ENCODE peak calls at places on chromosomes 3 and 15, in five cellular contexts. Q, C, R, O and G are unnamed samples.

GRCh38 chr15:94576889-94577533 is 345.6 kb downstream of the MCTP2 start:
- DNase-seq in Q (peak; percentile 56), C (peak; percentile 10), R (peak; percentile 20), O (no peak), G (peak; percentile 54)

GRCh38 chr3:10534066-10534465 is 28.7 kb upstream of the ATP2B2 start:
- DNase-seq in R (no peak), O (no peak), Q (no peak), C (no peak), G (no peak)

GRCh38 chr3:139421034-139421433 is 31.6 kb upstream of the COPB2 start:
- DNase-seq in C (no peak), O (no peak), R (no peak), Q (no peak), G (no peak)

GRCh38 chr15:72690938-72691337 is 4.9 kb downstream of the BBS4 start:
- DNase-seq in Q (no peak), O (no peak), C (no peak), R (no peak), G (no peak)

GRCh38 chr15:100986158-100986896 is 67.2 kb downstream of the LRRK1 start:
- DNase-seq in O (no peak), R (no peak), C (no peak), Q (no peak), G (no peak)

GRCh38 chr15:65154720-65155119 is 21.1 kb upstream of the PDCD7 start:
- DNase-seq in R (no peak), Q (no peak), O (no peak), C (no peak), G (no peak)

GRCh38 chr15:56783857-56784661 is 50.8 kb upstream of the ZNF280D start:
- DNase-seq in C (no peak), O (no peak), Q (no peak), R (no peak), G (no peak)

GRCh38 chr3:128313181-128313725 is 153.4 kb downstream of the DNAJB8 start:
- DNase-seq in Q (no peak), O (no peak), C (no peak), R (no peak), G (no peak)

GRCh38 chr15:69631978-69632377 is 179.4 kb downstream of the RPLP1 start:
- DNase-seq in R (no peak), C (peak; percentile 56), O (no peak), Q (no peak), G (no peak)

GRCh38 chr3:108271626-108272025 is 24.7 kb upstream of the HHLA2 start:
- DNase-seq in O (no peak), Q (no peak), R (no peak), C (no peak), G (no peak)

GRCh38 chr3:118688396-118688884 is 346.2 kb downstream of the IGSF11 start:
- DNase-seq in C (no peak), R (no peak), Q (peak; percentile 8), O (no peak), G (no peak)

GRCh38 chr15:42079401-42079908 is 14.9 kb downstream of the PLA2G4D start:
- DNase-seq in Q (peak; percentile 40), C (no peak), R (no peak), O (no peak), G (no peak)

GRCh38 chr3:156642750-156643728 is 31.4 kb upstream of the TIPARP start:
- DNase-seq in R (no peak), C (peak; percentile 12), O (no peak), Q (no peak), G (no peak)

GRCh38 chr3:117447419-117447818 is 737.8 kb downstream of the TUSC7 start:
- DNase-seq in R (no peak), C (no peak), Q (no peak), O (no peak), G (no peak)

GRCh38 chr3:193240436-193240849 is 579 bp upstream of the PLAAT1 start:
- DNase-seq in O (no peak), C (peak; percentile 55), Q (no peak), R (no peak), G (peak; percentile 8)

GRCh38 chr15:89150762-89151305 is 62.6 kb downstream of the ABHD2 start:
- DNase-seq in O (no peak), R (peak; percentile 50), C (no peak), Q (no peak), G (no peak)

GRCh38 chr15:58019503-58020376 is 45.8 kb downstream of the ALDH1A2 start:
- DNase-seq in C (no peak), R (no peak), O (no peak), Q (no peak), G (no peak)

GRCh38 chr15:97023131-97023844 is 692.8 kb downstream of the NR2F2 start:
- DNase-seq in O (no peak), R (no peak), Q (no peak), C (no peak), G (no peak)

GRCh38 chr3:30607032-30607833 is 832 bp downstream of the TGFBR2 start:
- DNase-seq in Q (peak; percentile 24), C (no peak), O (no peak), R (no peak), G (peak; percentile 45)

GRCh38 chr3:98952404-98952803 is 50.9 kb upstream of the DCBLD2 start:
- DNase-seq in Q (no peak), O (no peak), R (no peak), C (no peak), G (no peak)

GRCh38 chr3:17752441-17752840 is 10.0 kb upstream of the TBC1D5 start:
- DNase-seq in C (no peak), O (no peak), R (no peak), Q (no peak), G (no peak)

GRCh38 chr3:131349946-131350347 is 31.6 kb upstream of the NUDT16 start:
- DNase-seq in C (peak; percentile 54), Q (no peak), R (no peak), O (no peak), G (no peak)

GRCh38 chr15:40093224-40093842 is 15.3 kb downstream of the BMF start:
- DNase-seq in C (no peak), O (no peak), R (no peak), Q (no peak), G (no peak)

GRCh38 chr15:95970326-95970725 is 360.2 kb upstream of the NR2F2 start:
- DNase-seq in Q (no peak), R (no peak), C (no peak), O (no peak), G (no peak)

GRCh38 chr15:97978408-97979130 is 18.1 kb downstream of the ARRDC4 start:
- DNase-seq in R (peak; percentile 58), C (no peak), Q (peak; percentile 36), O (no peak), G (no peak)

GRCh38 chr15:92616621-92617179 is 38.9 kb downstream of the FAM174B start:
- DNase-seq in Q (peak; percentile 24), R (no peak), C (no peak), O (no peak), G (no peak)

GRCh38 chr15:93179072-93179471 is 90.1 kb upstream of the RGMA start:
- DNase-seq in C (peak; percentile 24), R (no peak), O (peak; percentile 8), Q (peak; percentile 12), G (no peak)

GRCh38 chr3:139106013-139106932 is 61.6 kb upstream of the PRR23C start:
- DNase-seq in R (peak; percentile 49), O (no peak), C (no peak), Q (no peak), G (no peak)

GRCh38 chr3:42652251-42652610 is 1.3 kb upstream of the ZBTB47 start:
- DNase-seq in Q (no peak), R (no peak), O (no peak), C (no peak), G (no peak)

GRCh38 chr3:42653303-42653559 is 266 bp upstream of the ZBTB47 start:
- DNase-seq in Q (no peak), O (no peak), C (no peak), R (no peak), G (no peak)

GRCh38 chr3:42653560-42654330 is at the start of gene ZBTB47:
- DNase-seq in C (no peak), Q (peak; percentile 46), R (no peak), O (no peak), G (peak; percentile 43)

GRCh38 chr3:42651248-42652091 is 2.0 kb upstream of the ZBTB47 start:
- DNase-seq in Q (no peak), O (no peak), R (no peak), C (no peak), G (no peak)

GRCh38 chr3:42652611-42653302 is 740 bp upstream of the ZBTB47 start:
- DNase-seq in Q (peak; percentile 86), O (peak; percentile 16), C (peak; percentile 27), R (peak; percentile 29), G (no peak)
- TF ChIP-seq FOXM1 in Q (no peak), O (no peak), C (no peak), R (no peak), G (no peak)

DNA sequence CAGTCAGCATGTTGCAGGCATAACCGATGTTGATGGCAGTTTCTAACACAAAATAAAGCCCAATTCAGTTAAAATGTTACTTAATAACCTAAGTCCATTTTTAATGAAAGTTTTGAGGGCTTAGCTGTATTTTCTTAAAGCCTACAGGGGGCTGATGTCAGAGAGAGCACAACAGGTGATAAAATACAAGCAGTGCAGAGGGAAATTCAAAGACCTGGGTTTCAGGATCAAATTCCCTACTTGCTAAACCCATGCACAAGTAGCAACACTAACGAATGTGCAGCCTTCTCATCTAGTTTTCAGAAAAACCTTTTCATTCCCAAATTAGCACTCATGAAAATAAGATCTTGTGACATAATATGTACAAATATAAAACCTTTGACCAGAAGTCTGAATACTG is 202.0 kb downstream of the ATP8B4 start:
- DNase-seq in C (no peak), O (no peak), R (no peak), Q (no peak), G (no peak)
- TF ChIP-seq FOXM1 in C (no peak), O (no peak), R (no peak), Q (no peak), G (no peak)

GRCh38 chr15:75338661-75339240 is 2.9 kb downstream of the COMMD4 start:
- DNase-seq in Q (no peak), C (no peak), R (no peak), O (no peak), G (no peak)

GRCh38 chr15:75335313-75335704 is 554 bp upstream of the COMMD4 start:
- DNase-seq in C (no peak), Q (no peak), O (no peak), R (no peak), G (no peak)

GRCh38 chr15:75339531-75340240 is 3.8 kb downstream of the COMMD4 start:
- DNase-seq in R (no peak), O (no peak), C (no peak), Q (no peak), G (no peak)

DNA sequence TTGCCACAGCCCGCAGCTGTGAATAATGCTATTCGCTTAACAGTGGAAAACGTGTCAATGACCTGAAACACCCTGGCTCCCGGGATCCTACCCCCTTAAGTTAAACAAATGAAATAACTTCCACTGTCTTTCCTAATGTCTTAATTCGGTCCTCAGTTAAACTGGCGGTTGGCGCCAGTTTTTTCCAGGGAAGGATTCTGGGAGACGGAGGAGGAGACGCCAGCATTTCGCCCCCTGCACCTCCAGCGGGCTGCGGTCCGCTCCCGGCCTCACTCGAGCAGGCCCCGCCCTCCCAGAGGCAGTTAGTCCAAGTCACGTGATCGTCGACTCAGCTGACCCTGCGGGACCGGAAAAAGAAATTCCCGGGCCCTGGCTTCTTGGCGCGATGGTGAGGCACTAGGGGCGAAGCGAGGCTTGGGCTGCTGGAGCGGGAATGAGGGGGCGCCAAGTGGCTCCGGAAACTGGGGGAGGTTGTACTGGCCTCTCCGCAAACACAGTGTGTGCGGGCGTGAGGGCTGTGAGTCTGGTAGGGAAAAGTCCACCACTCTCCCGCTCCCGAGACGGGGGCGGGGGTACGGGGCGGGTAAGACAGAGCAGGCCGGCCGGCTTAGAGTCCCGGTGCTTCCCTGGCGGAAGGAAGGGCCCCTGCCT is at the start of gene COMMD4:
- DNase-seq in C (peak; percentile 87), R (peak; percentile 91), Q (peak; percentile 96), O (no peak), G (peak; percentile 81)
- TF ChIP-seq FOXM1 in C (no peak), R (no peak), Q (no peak), O (no peak), G (no peak)

GRCh38 chr3:173502983-173503568 is 105.5 kb downstream of the NLGN1 start:
- DNase-seq in O (no peak), C (no peak), R (no peak), Q (no peak), G (peak; percentile 28)
- TF ChIP-seq FOXM1 in O (no peak), C (no peak), R (no peak), Q (no peak), G (no peak)